ENCODE peak calls at places on chromosomes 2 and 18, in nine cellular contexts. O, Y, Q, C, T, R, K, A and L are unnamed samples.

GRCh38 chr2:1654696-1655374 is 89.5 kb downstream of the PXDN start:
- DNase-seq in Y (no peak), Q (no peak), K (no peak), A (no peak), O (no peak), C (no peak), R (no peak), T (no peak), L (no peak)

GRCh38 chr18:63518178-63519012 is 23.8 kb upstream of the SERPINB12 start:
- DNase-seq in Y (peak), C (peak), T (peak), Q (no peak), R (peak), K (peak), O (peak), A (no peak), L (peak)

GRCh38 chr2:201798252-201798918 is 8.0 kb upstream of the CDK15 start:
- DNase-seq in Y (no peak), R (no peak), Q (no peak), C (peak), O (no peak), K (no peak), A (no peak), T (peak), L (no peak)

GRCh38 chr2:229784791-229785190 is 70.4 kb upstream of the DNER start:
- DNase-seq in Q (no peak), T (no peak), C (no peak), K (no peak), Y (no peak), O (no peak), R (no peak), A (no peak), L (no peak)

GRCh38 chr2:235939471-235939870 is 228.7 kb downstream of the GBX2 start:
- DNase-seq in O (no peak), Y (no peak), C (no peak), A (no peak), T (peak), K (no peak), R (no peak), Q (no peak), L (no peak)

GRCh38 chr2:219783551-219783950 is 156.1 kb downstream of the SLC4A3 start:
- DNase-seq in K (no peak), A (no peak), O (no peak), R (no peak), C (no peak), T (peak), Y (no peak), Q (no peak), L (no peak)

GRCh38 chr2:128381001-128381938 is 62.6 kb upstream of the HS6ST1 start:
- DNase-seq in T (no peak), K (no peak), O (no peak), C (no peak), Y (no peak), Q (peak), A (peak), R (peak), L (no peak)

GRCh38 chr2:2156881-2157280 is 174.2 kb downstream of the MYT1L start:
- DNase-seq in A (no peak), K (no peak), R (no peak), O (no peak), Y (no peak), Q (no peak), C (no peak), T (no peak), L (no peak)

GRCh38 chr18:11078491-11078890 is 70.9 kb downstream of the PIEZO2 start:
- DNase-seq in R (no peak), O (no peak), C (no peak), T (no peak), Y (no peak), Q (no peak), K (no peak), A (no peak), L (no peak)